ENCODE peak calls at places on chromosomes 1 and 21, in eight cellular contexts. P, N, V, I, Y, J, O and G are unnamed samples. For H3K9me3, the result is how much of the 10 kb centered on the place peaks cover.

GRCh38 chr1:7299329-7299799 is 471.7 kb upstream of the VAMP3 start:
- DNase-seq in I (no peak), V (peak), P (no peak), N (no peak), Y (peak), J (peak), O (peak), G (peak)

GRCh38 chr21:41856572-41856971 is 22.6 kb downstream of the PRDM15 start:
- DNase-seq in V (no peak), J (no peak), Y (no peak), P (no peak), I (no peak), N (no peak), O (no peak), G (no peak)

GRCh38 chr1:231278100-231278790 is 37.2 kb downstream of the GNPAT start:
- DNase-seq in V (no peak), I (peak), Y (no peak), N (no peak), P (no peak), O (peak), J (no peak), G (no peak)

GRCh38 chr1:38022810-38023209 is 10.3 kb downstream of the UTP11 start:
- DNase-seq in P (no peak), J (no peak), N (no peak), I (no peak), V (no peak), Y (no peak), O (no peak), G (no peak)

GRCh38 chr1:110003747-110004428 is 19.3 kb downstream of the AHCYL1 start:
- DNase-seq in V (peak), Y (peak), N (no peak), J (peak), O (no peak), P (no peak), I (peak), G (peak)

GRCh38 chr1:231106347-231106746 is 55.5 kb upstream of the TRIM67 start:
- DNase-seq in I (no peak), Y (peak), P (no peak), O (no peak), V (no peak), J (no peak), N (no peak), G (peak)

GRCh38 chr1:6889875-6890480 is 104.7 kb downstream of the CAMTA1 start:
- DNase-seq in I (peak), J (peak), P (no peak), N (peak), V (peak), O (no peak), Y (peak), G (peak)

GRCh38 chr1:241849345-241849695 is 1.3 kb downstream of the EXO1 start:
- DNase-seq in P (no peak), O (no peak), N (no peak), Y (no peak), I (no peak), V (no peak), J (no peak), G (no peak)

GRCh38 chr1:172132836-172133235 is 287.6 kb upstream of the C1orf105 start:
- DNase-seq in P (no peak), O (no peak), N (no peak), V (no peak), Y (no peak), I (no peak), J (no peak), G (no peak)

GRCh38 chr1:31745071-31745897 is 18.9 kb downstream of the ADGRB2 start:
- DNase-seq in N (peak), J (peak), Y (peak), O (peak), V (no peak), P (peak), I (peak), G (peak)

GRCh38 chr1:89930579-89930978 is 64.3 kb upstream of the ZNF326 start:
- DNase-seq in N (no peak), O (no peak), J (no peak), Y (no peak), P (no peak), I (no peak), V (no peak), G (no peak)

GRCh38 chr21:37383784-37384311 is 17.3 kb downstream of the DYRK1A start:
- DNase-seq in O (no peak), N (no peak), J (no peak), P (no peak), I (no peak), V (no peak), Y (no peak), G (no peak)

GRCh38 chr1:150621497-150622113 is 7.8 kb downstream of the ENSA start:
- DNase-seq in N (peak), V (no peak), Y (peak), P (no peak), O (no peak), I (peak), J (peak), G (peak)

GRCh38 chr1:230292739-230293720 is 133.1 kb downstream of the PGBD5 start:
- DNase-seq in I (no peak), P (no peak), Y (no peak), O (no peak), V (no peak), J (no peak), N (no peak), G (no peak)

GRCh38 chr1:220702733-220703704 is 12.9 kb downstream of the C1orf115 start:
- DNase-seq in P (no peak), I (no peak), N (no peak), J (no peak), V (no peak), Y (no peak), O (no peak), G (no peak)

GRCh38 chr21:17495680-17496079 is 17.2 kb upstream of the CXADR start:
- DNase-seq in O (no peak), V (no peak), Y (no peak), J (no peak), P (no peak), N (no peak), I (no peak), G (peak)

GRCh38 chr1:107175102-107175501 is 34.3 kb downstream of the NTNG1 start:
- DNase-seq in N (no peak), Y (no peak), V (no peak), I (no peak), J (no peak), O (no peak), P (no peak), G (no peak)

GRCh38 chr1:232589111-232589808 is 40.7 kb downstream of the SIPA1L2 start:
- DNase-seq in Y (no peak), N (no peak), V (no peak), J (no peak), P (no peak), O (no peak), I (no peak), G (no peak)

GRCh38 chr1:88973520-88974137 is 18.8 kb downstream of the KYAT3 start:
- DNase-seq in P (no peak), O (no peak), I (no peak), J (no peak), N (no peak), Y (peak), V (peak), G (no peak)

GRCh38 chr1:209899948-209900347 is 38.1 kb upstream of the SYT14 start:
- DNase-seq in I (no peak), V (peak), J (no peak), P (no peak), N (no peak), O (no peak), Y (no peak), G (no peak)

DNA sequence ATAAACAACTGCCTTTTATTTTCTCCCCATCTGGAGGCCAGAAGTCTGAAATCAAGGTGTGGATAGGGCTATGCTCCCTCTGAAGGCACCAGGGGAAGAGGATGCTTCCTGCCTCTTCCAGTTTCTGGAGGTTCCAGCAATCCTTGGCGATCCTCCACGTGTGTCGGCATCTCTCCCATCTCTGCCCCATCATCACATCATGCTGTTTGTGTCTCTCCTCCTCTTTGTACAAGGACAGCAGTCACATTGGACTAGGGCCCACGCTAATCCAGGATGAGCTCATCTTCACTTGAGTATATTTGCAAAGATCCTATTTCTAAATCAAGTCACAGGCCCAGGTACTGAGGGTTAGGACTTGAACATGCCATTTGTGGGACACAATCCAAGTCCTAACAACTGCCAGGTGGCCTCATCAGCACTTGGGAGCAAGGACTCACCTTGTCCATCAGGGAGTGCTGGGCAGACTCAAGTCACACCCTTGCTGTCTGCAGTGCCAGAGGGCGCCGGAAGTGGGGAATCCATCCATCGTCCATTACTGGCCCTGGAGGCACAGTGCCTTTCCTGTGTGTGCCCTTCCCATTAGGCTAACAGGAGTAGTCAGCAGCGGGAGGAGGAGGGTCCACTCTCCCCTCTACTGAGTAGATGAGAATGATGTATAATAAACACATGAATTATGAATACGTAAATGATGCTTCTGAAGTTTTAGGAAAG is 185.4 kb upstream of the AJAP1 start:
- DNase-seq in Y (no peak), V (no peak), I (no peak), O (no peak), N (no peak), J (no peak), P (peak), G (no peak)
- H3K9me3 ChIP-seq in Y (under half), V (under half), I (under half), O (under half), N (under half), J (under half), P (under half), G (under half)

DNA sequence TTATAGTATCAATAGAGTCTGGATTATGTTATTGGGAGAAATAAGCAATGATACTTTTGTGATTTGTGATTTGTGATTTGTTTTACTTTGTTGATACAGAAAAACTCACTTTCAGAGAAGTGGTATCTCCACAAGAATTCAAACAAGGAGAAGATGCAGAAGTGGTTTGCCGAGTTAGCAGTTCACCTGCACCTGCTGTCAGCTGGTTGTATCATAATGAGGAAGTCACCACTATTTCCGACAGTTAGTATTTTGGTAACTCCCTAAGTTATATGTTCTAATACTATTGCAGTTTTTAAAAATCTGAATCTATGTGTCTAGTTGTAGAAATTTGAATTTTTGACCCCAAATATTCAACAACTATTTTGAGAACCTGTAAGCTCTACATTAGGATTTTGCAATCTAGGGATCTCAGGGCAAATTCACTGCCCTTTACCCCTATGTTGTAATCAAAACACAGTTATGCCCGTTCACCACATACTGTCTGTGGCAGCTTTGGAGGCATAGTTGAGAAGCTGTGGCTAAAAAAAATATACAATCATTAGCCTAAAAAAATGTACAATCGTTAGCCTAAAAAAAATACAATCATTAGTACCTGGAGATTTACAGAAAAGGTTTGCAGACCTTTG is 288.1 kb downstream of the NCAM2 start:
- DNase-seq in Y (no peak), P (no peak), I (no peak), J (no peak), V (no peak), N (no peak), O (no peak), G (no peak)
- H3K9me3 ChIP-seq in Y (under half), P (under half), I (under half), J (under half), V (under half), N (under half), O (under half), G (under half)

DNA sequence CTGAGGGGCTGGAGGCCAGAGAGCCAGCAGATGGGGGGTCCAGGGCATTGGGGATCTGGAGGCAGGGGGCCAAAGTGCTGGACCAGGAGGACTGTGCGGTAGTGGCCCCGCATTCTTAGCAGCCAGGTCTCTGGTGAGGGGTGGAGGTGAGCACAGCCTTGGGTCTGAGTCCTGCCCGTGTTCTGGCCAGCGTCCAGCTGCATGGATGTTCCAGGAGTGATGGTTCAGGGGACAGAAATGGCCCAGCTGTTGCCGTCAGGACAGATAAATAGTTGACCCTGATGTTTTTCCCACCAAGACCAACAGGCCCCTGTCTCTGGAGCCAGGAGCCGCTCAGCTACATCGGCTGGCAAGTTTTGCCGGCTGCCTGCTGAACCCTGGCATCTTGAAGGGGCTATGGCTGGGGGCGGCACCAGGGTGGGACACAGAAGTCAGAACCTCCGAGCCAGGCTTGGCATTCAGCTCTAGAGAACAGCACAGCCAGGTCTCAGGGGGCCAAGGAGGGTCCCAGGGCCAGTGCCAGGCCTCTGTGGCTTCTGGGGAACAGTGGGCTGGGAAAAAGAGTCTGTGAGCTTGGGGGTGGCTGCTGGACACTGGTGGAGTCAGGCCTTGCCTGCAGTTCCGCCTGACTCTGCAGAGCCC is 19.4 kb upstream of the TTC34 start:
- DNase-seq in I (no peak), V (no peak), J (no peak), P (peak), O (peak), Y (no peak), N (no peak), G (no peak)
- H3K9me3 ChIP-seq in I (under half), V (under half), J (under half), P (under half), O (under half), Y (half or more), N (under half), G (under half)

GRCh38 chr1:42209516-42210370 is 45.2 kb upstream of the GUCA2A start:
- DNase-seq in O (no peak), V (no peak), I (no peak), N (no peak), Y (peak), J (no peak), P (no peak), G (no peak)

GRCh38 chr1:42210421-42211133 is 46.0 kb upstream of the GUCA2A start:
- DNase-seq in I (no peak), Y (peak), O (no peak), P (no peak), J (no peak), V (no peak), N (no peak), G (peak)

GRCh38 chr1:42201986-42202385 is 37.4 kb upstream of the GUCA2A start:
- DNase-seq in P (no peak), V (no peak), I (no peak), N (no peak), O (no peak), Y (no peak), J (no peak), G (no peak)

GRCh38 chr1:42211224-42211623 is 46.7 kb upstream of the GUCA2A start:
- DNase-seq in Y (peak), N (no peak), V (no peak), P (no peak), O (no peak), J (no peak), I (no peak), G (peak)

DNA sequence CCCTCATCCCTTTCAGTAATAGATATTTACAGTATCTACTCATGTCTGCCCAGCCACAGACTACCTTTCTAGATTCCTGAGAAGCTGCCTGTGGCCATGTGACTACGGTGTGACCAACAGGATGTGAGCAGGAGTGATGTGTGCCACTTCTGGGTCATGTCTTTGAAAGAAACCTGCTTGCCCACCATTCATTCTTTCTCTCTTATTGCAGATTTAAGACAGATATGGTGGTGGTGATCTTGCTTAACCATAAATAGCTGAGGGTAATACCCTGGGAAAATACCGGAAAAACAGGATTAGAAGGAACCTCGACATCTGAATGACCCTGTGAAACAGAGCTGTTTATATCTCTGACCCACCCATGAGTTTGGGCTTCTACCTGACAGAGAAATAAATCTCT is 41.6 kb upstream of the GUCA2A start:
- DNase-seq in N (no peak), V (no peak), O (no peak), I (no peak), Y (no peak), P (no peak), J (no peak), G (no peak)
- H3K9me3 ChIP-seq in N (under half), V (under half), O (under half), I (under half), Y (under half), P (under half), J (under half), G (under half)

GRCh38 chr21:23155281-23155680 is 2157.1 kb downstream of the NCAM2 start:
- DNase-seq in P (no peak), I (no peak), N (no peak), Y (no peak), V (no peak), J (no peak), O (no peak), G (no peak)
- H3K9me3 ChIP-seq in P (under half), I (under half), N (under half), Y (under half), V (under half), J (under half), O (under half), G (under half)

DNA sequence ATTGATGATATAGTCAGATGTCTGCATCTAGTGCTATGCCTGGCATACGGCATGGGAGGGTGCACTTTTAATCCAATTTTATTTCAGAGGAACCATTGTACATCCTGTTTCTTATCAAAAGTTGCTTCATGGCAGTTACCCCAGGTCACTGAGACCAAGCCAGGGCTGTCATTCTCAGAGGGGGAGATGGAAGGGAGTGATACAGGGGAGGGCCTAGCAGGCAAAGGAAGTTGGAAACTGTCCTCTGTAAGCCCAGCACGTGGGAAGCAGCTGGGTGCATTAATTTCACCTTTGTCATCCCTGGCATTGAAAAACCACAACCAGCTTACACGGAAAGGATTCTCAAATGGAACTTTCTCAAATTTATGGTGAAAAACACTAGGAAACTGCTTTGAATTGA is 458.7 kb upstream of the ADAMTS5 start:
- DNase-seq in P (no peak), Y (peak), O (no peak), V (no peak), J (no peak), I (no peak), N (no peak), G (peak)
- H3K9me3 ChIP-seq in P (under half), Y (under half), O (under half), V (under half), J (under half), I (under half), N (under half), G (under half)

DNA sequence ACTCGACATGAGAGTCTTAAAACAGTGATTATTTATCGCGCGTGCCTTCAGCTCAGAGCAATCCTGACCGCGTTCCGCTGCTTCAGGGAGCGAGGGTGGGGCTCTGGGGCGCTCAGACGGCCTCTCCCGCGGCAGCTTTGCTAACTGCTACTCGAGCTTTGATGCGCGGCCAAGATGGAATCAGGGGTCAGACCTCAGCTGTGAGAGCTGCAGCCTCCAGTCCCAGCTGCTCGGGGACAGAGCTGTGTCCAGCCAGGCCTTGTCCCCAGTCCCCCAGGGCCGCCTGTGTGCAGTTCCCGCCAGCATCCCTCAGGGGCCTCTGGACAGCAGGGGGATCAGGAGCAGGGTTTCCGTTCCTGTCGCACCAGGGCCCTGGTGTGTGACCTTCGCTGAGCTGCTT is 104.6 kb upstream of the TTC34 start:
- DNase-seq in P (no peak), I (no peak), O (peak), V (no peak), Y (no peak), J (no peak), N (no peak), G (no peak)
- H3K9me3 ChIP-seq in P (under half), I (under half), O (under half), V (under half), Y (half or more), J (under half), N (under half), G (under half)